ENCODE peak calls at places on chromosomes 2 and 18, in eight cellular contexts. N is AG04450, X is astrocyte, D is pancreas, Y is omental fat pad, U is neural crest cell, R is GM20000, G is OCI-LY7. T is an unnamed sample.

GRCh38 chr2:170812716-170813585 is 3.7 kb upstream of the GAD1 start:
- DNase-seq in U (peak), Y (no peak), D (no peak), N (peak), R (peak), G (peak), X (peak), T (no peak)

GRCh38 chr18:58398648-58399398 is 230.1 kb downstream of the ALPK2 start:
- DNase-seq in N (no peak), U (no peak), R (no peak), Y (no peak), G (no peak), D (no peak), X (no peak), T (no peak)

GRCh38 chr2:67374481-67374880 is 22.7 kb upstream of the ETAA1 start:
- DNase-seq in X (no peak), N (no peak), Y (no peak), D (no peak), U (no peak), R (no peak), G (no peak), T (no peak)

GRCh38 chr2:181258761-181259160 is 198.4 kb upstream of the ITGA4 start:
- DNase-seq in D (no peak), X (peak), N (peak), R (no peak), Y (no peak), U (no peak), G (no peak), T (no peak)

GRCh38 chr2:148817210-148817708 is 57.8 kb upstream of the KIF5C start:
- DNase-seq in D (no peak), N (no peak), U (no peak), Y (no peak), R (no peak), G (peak), X (no peak), T (no peak)

GRCh38 chr2:127594116-127594591 is 51.8 kb upstream of the GPR17 start:
- DNase-seq in G (no peak), U (no peak), X (no peak), D (no peak), N (no peak), Y (no peak), R (no peak), T (no peak)

GRCh38 chr2:213934560-213934959 is 476.3 kb upstream of the VWC2L start:
- DNase-seq in X (peak), N (no peak), G (peak), Y (no peak), U (no peak), R (peak), D (no peak), T (no peak)

GRCh38 chr2:188294547-188294946 is 2.9 kb downstream of the GULP1 start:
- DNase-seq in G (no peak), R (no peak), X (peak), U (no peak), Y (no peak), D (no peak), N (no peak), T (no peak)

GRCh38 chr2:129936334-129936934 is 43.0 kb upstream of the RAB6C start:
- DNase-seq in U (peak), Y (no peak), N (no peak), D (no peak), R (peak), X (no peak), G (no peak), T (no peak)

GRCh38 chr2:142112648-142113278 is 18.1 kb downstream of the LRP1B start:
- DNase-seq in R (no peak), X (peak), N (no peak), D (no peak), G (no peak), Y (no peak), U (no peak), T (no peak)

GRCh38 chr2:104521247-104521646 is 332.7 kb upstream of the POU3F3 start:
- DNase-seq in Y (no peak), R (no peak), G (peak), U (no peak), X (no peak), D (no peak), N (no peak), T (no peak)

GRCh38 chr18:59839931-59840685 is 59.7 kb upstream of the PMAIP1 start:
- DNase-seq in U (no peak), R (no peak), D (no peak), X (peak), Y (no peak), G (no peak), N (no peak), T (no peak)

GRCh38 chr2:36468463-36469266 is 113.1 kb downstream of the CRIM1 start:
- DNase-seq in N (no peak), U (no peak), X (peak), G (no peak), Y (no peak), R (no peak), D (no peak), T (no peak)

GRCh38 chr18:31680836-31681568 is 3.4 kb downstream of the B4GALT6 start:
- DNase-seq in D (no peak), Y (no peak), N (no peak), U (no peak), R (peak), G (peak), X (no peak), T (no peak)

GRCh38 chr2:215410932-215411285 is 25.0 kb downstream of the FN1 start:
- DNase-seq in X (peak), R (no peak), N (peak), U (no peak), Y (no peak), D (no peak), G (no peak), T (no peak)

GRCh38 chr18:10286580-10287150 is 167.8 kb upstream of the APCDD1 start:
- DNase-seq in G (no peak), Y (no peak), N (no peak), R (no peak), U (no peak), X (no peak), D (no peak), T (no peak)

GRCh38 chr2:26970928-26971627 is 641 bp downstream of the MAPRE3 start:
- DNase-seq in R (no peak), D (peak), U (no peak), X (peak), G (no peak), N (no peak), Y (no peak), T (no peak)

GRCh38 chr2:158955974-158956373 is 12.5 kb upstream of the TANC1 start:
- DNase-seq in X (no peak), Y (no peak), D (no peak), U (no peak), G (no peak), R (no peak), N (no peak), T (no peak)

GRCh38 chr2:202265467-202266277 is at the start of gene NOP58:
- DNase-seq in Y (peak), G (peak), R (peak), U (peak), D (peak), N (peak), X (peak), T (peak)

GRCh38 chr2:200471324-200471848 is 38.5 kb downstream of the KCTD18 start:
- DNase-seq in R (peak), U (no peak), D (no peak), X (no peak), Y (no peak), N (no peak), G (peak), T (no peak)

GRCh38 chr18:39448942-39449341 is 1883.3 kb upstream of the CELF4 start:
- DNase-seq in G (no peak), X (no peak), N (no peak), U (no peak), D (no peak), R (no peak), Y (no peak), T (no peak)

GRCh38 chr2:60603533-60604190 is 50.2 kb upstream of the BCL11A start:
- DNase-seq in G (no peak), U (no peak), R (no peak), N (no peak), Y (no peak), D (no peak), X (no peak), T (no peak)

GRCh38 chr2:203683932-203684556 is 22.4 kb upstream of the CD28 start:
- DNase-seq in G (no peak), N (peak), X (peak), D (no peak), R (peak), Y (no peak), U (no peak), T (peak)

GRCh38 chr2:158753561-158754302 is 41.4 kb upstream of the DAPL1 start:
- DNase-seq in D (no peak), X (peak), N (peak), R (peak), U (peak), G (peak), Y (no peak), T (no peak)

GRCh38 chr2:152762202-152762601 is 43.8 kb downstream of the ARL6IP6 start:
- DNase-seq in R (no peak), Y (no peak), G (no peak), N (peak), X (peak), D (no peak), U (no peak), T (no peak)

GRCh38 chr2:44807344-44808025 is 134.0 kb upstream of the SIX3 start:
- DNase-seq in U (no peak), G (no peak), N (no peak), X (no peak), D (no peak), R (no peak), Y (no peak), T (no peak)

GRCh38 chr2:128451084-128451483 is 132.4 kb upstream of the HS6ST1 start:
- DNase-seq in X (no peak), N (no peak), U (no peak), D (no peak), R (no peak), G (no peak), Y (no peak), T (peak)

GRCh38 chr2:232325324-232326273 is 53.0 kb upstream of the ALPP start:
- DNase-seq in G (peak), Y (no peak), U (peak), D (peak), R (no peak), X (no peak), N (peak), T (peak)

GRCh38 chr2:23926289-23926749 is 604 bp downstream of the ATAD2B start:
- DNase-seq in U (peak), N (no peak), X (no peak), G (peak), R (peak), Y (peak), D (no peak), T (no peak)

GRCh38 chr2:18991177-18992168 is 366.9 kb downstream of the OSR1 start:
- DNase-seq in U (no peak), X (peak), G (no peak), N (peak), Y (peak), R (no peak), D (peak), T (no peak)

GRCh38 chr2:172200495-172201085 is 97.9 kb upstream of the DLX2 start:
- DNase-seq in U (no peak), R (no peak), G (no peak), X (no peak), D (no peak), N (no peak), Y (peak), T (no peak)

GRCh38 chr2:50611261-50612020 is 420.5 kb downstream of the NRXN1 start:
- DNase-seq in R (no peak), G (no peak), Y (no peak), D (no peak), U (no peak), N (no peak), X (no peak), T (no peak)

GRCh38 chr2:169895294-169895985 is 68.2 kb downstream of the UBR3 start:
- DNase-seq in X (peak), Y (no peak), R (no peak), D (no peak), U (no peak), G (no peak), N (no peak), T (no peak)

GRCh38 chr2:62175728-62176127 is 20.2 kb upstream of the B3GNT2 start:
- DNase-seq in R (no peak), D (no peak), X (no peak), G (no peak), U (no peak), Y (no peak), N (no peak), T (no peak)

GRCh38 chr18:63960891-63961290 is 9.0 kb upstream of the SERPINB8 start:
- DNase-seq in Y (no peak), X (no peak), N (no peak), R (no peak), U (no peak), D (no peak), G (no peak), T (no peak)

GRCh38 chr2:221480251-221480650 is 91.9 kb downstream of the EPHA4 start:
- DNase-seq in D (no peak), R (no peak), N (no peak), G (no peak), U (no peak), X (no peak), Y (no peak), T (no peak)

GRCh38 chr2:119592436-119592835 is 48.2 kb downstream of the CFAP221 start:
- DNase-seq in G (no peak), Y (no peak), D (no peak), N (no peak), X (no peak), R (no peak), U (no peak), T (no peak)
- TF ChIP-seq CTCF in G (no peak), Y (no peak), D (no peak), N (no peak), X (no peak), R (no peak), U (no peak), T (no peak)

GRCh38 chr2:20423376-20423775 is 23.5 kb upstream of the RHOB start:
- DNase-seq in U (no peak), R (no peak), N (no peak), G (no peak), X (no peak), D (no peak), Y (no peak), T (no peak)
- TF ChIP-seq CTCF in U (no peak), R (no peak), N (no peak), G (no peak), X (no peak), D (no peak), Y (no peak), T (no peak)

DNA sequence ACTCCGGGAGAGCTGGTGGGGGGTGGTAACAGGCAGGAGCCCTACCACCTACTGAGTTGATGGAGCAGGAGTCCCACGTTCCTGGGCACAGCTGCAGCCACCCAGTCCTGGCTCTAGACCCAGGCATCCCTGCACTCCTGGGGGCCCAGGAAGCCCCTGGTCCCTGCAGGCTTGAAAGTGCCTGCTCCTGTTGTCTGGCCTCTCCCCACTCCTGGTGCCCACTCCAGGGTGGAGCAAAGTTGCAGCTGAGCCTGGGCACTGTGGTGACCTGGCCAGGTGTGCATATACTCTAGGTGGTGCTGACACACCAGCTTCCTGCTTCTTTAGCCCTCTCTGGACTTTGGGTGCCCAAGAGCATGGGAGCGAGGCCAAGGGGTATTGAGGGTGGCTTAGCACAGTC is 119.0 kb upstream of the SLC38A11 start:
- DNase-seq in D (peak), U (no peak), N (no peak), X (no peak), G (no peak), Y (no peak), R (no peak), T (no peak)
- TF ChIP-seq CTCF in D (no peak), U (no peak), N (no peak), X (no peak), G (no peak), Y (no peak), R (no peak), T (no peak)

DNA sequence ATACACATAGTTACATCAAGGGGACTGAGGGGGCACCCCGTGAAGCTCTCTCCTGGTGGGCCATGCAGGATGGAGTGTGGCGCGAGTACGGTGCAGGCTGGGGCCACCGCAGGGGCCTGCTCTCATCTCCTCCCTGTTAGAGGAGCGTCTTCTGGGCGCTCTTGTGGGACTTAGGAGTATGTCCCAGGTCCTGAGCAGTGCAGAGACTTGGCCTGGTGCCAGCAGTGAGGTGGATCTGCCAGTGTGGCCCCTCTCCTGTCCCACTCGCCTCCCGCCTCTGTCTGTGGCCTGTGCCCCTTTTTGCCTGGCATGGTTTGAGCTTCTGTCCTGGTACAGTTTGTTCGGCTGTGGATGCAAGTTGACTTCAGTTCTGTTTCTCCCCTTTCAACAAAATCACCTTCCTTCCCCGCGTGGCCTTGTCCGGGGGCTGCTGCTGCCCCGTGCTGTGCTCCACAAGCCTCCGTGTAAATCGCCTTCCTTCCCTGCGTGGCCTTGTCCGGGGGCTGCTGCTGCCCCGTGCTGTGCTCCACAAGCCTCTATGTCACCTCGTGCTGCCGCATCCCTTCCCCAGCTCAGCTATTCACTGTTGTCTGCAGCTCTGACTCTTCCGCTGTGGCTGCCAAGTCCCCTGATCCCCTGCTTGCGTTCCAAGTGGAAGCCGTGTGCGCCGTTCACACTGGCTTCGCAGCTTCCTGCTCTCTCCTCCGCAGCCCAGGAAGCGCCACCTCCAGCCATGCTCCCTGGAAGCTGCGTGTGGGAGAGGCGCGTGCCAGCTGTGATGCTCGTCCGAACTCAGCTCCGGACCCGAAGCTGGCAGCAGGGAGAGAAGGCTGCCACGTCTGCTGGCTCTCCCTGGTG is 13.7 kb downstream of the LDLRAD4 start:
- DNase-seq in X (no peak), Y (no peak), G (no peak), N (no peak), D (peak), U (no peak), R (no peak), T (no peak)
- TF ChIP-seq CTCF in X (no peak), Y (no peak), G (no peak), N (no peak), D (no peak), U (no peak), R (no peak), T (no peak)

T was measured in CD14-positive monocyte.